ENCODE peak calls at places on chromosomes 3 and 15, in eight cellular contexts. J, D, Y, O, T, V, U and W are unnamed samples.

GRCh38 chr3:15159501-15160136 is 46.4 kb upstream of the CAPN7 start:
- DNase-seq in U (peak; percentile 67), T (no peak), V (no peak), Y (no peak), J (no peak), O (no peak), D (no peak), W (no peak)

GRCh38 chr3:128969993-128970740 is 23.7 kb downstream of the CFAP92 start:
- DNase-seq in V (no peak), U (peak; percentile 59), J (peak; percentile 50), D (no peak), T (peak; percentile 74), Y (no peak), O (peak; percentile 71), W (peak; percentile 38)

GRCh38 chr15:34999906-35000305 is 11.8 kb upstream of the ZNF770 start:
- DNase-seq in D (no peak), T (no peak), Y (no peak), J (no peak), U (no peak), O (no peak), V (no peak), W (peak; percentile 15)

GRCh38 chr3:184455991-184456390 is 76.1 kb downstream of the CHRD start:
- DNase-seq in J (no peak), D (no peak), Y (no peak), U (no peak), O (no peak), V (no peak), T (no peak), W (no peak)

GRCh38 chr3:40782086-40782721 is 257.4 kb downstream of the ZNF621 start:
- DNase-seq in Y (no peak), J (peak; percentile 9), U (peak; percentile 24), O (no peak), D (no peak), T (no peak), V (no peak), W (no peak)

GRCh38 chr15:70098461-70099166 is 897 bp upstream of the TLE3 start:
- DNase-seq in Y (peak; percentile 55), D (peak; percentile 52), J (peak; percentile 34), T (peak; percentile 66), O (peak; percentile 78), U (no peak), V (peak; percentile 54), W (peak; percentile 20)

GRCh38 chr3:42763023-42763422 is 10.0 kb downstream of the CCDC13 start:
- DNase-seq in T (no peak), Y (no peak), D (no peak), V (no peak), J (no peak), U (peak; percentile 76), O (no peak), W (no peak)

GRCh38 chr3:169246158-169246557 is 417.4 kb downstream of the MECOM start:
- DNase-seq in V (no peak), J (no peak), D (no peak), U (no peak), Y (no peak), T (no peak), O (no peak), W (peak; percentile 2)

GRCh38 chr3:63130625-63131024 is 147.5 kb upstream of the SYNPR start:
- DNase-seq in D (no peak), J (no peak), O (no peak), V (no peak), U (no peak), T (no peak), Y (no peak), W (no peak)

GRCh38 chr3:185070491-185071335 is 82.1 kb downstream of the C3orf70 start:
- DNase-seq in O (no peak), D (no peak), T (peak; percentile 49), Y (no peak), V (peak; percentile 11), U (peak; percentile 53), J (peak; percentile 46), W (peak; percentile 24)

GRCh38 chr3:138009476-138010272 is at the start of gene CLDN18:
- DNase-seq in D (no peak), U (no peak), V (no peak), O (no peak), Y (no peak), J (no peak), T (no peak), W (no peak)

GRCh38 chr3:134659391-134660045 is 8.7 kb upstream of the KY start:
- DNase-seq in Y (no peak), D (no peak), T (no peak), U (no peak), O (no peak), J (no peak), V (no peak), W (no peak)

GRCh38 chr15:25789206-25789605 is 73.9 kb downstream of the ATP10A start:
- DNase-seq in O (no peak), Y (no peak), V (no peak), T (no peak), J (no peak), U (no peak), D (no peak), W (no peak)

GRCh38 chr3:73727117-73727802 is 102.5 kb upstream of the PDZRN3 start:
- DNase-seq in V (no peak), T (peak; percentile 54), J (no peak), Y (peak; percentile 15), O (peak; percentile 50), D (no peak), U (peak; percentile 98), W (peak; percentile 18)

GRCh38 chr3:126364130-126364695 is 7.0 kb upstream of the KLF15 start:
- DNase-seq in O (peak; percentile 28), T (no peak), V (no peak), D (no peak), Y (no peak), U (no peak), J (no peak), W (no peak)

GRCh38 chr3:10248984-10249748 is 907 bp downstream of the TATDN2 start:
- DNase-seq in J (peak; percentile 11), V (peak; percentile 62), O (peak; percentile 64), Y (peak; percentile 31), U (peak; percentile 14), T (peak; percentile 52), D (peak; percentile 19), W (peak; percentile 38)

GRCh38 chr3:183634707-183635106 is 716 bp upstream of the KLHL24 start:
- DNase-seq in D (no peak), U (no peak), V (no peak), T (no peak), Y (no peak), J (no peak), O (peak; percentile 54), W (no peak)

GRCh38 chr3:134366928-134367352 is 7.3 kb downstream of the AMOTL2 start:
- DNase-seq in Y (no peak), V (no peak), T (no peak), U (peak; percentile 17), D (no peak), J (no peak), O (peak; percentile 83), W (no peak)

DNA sequence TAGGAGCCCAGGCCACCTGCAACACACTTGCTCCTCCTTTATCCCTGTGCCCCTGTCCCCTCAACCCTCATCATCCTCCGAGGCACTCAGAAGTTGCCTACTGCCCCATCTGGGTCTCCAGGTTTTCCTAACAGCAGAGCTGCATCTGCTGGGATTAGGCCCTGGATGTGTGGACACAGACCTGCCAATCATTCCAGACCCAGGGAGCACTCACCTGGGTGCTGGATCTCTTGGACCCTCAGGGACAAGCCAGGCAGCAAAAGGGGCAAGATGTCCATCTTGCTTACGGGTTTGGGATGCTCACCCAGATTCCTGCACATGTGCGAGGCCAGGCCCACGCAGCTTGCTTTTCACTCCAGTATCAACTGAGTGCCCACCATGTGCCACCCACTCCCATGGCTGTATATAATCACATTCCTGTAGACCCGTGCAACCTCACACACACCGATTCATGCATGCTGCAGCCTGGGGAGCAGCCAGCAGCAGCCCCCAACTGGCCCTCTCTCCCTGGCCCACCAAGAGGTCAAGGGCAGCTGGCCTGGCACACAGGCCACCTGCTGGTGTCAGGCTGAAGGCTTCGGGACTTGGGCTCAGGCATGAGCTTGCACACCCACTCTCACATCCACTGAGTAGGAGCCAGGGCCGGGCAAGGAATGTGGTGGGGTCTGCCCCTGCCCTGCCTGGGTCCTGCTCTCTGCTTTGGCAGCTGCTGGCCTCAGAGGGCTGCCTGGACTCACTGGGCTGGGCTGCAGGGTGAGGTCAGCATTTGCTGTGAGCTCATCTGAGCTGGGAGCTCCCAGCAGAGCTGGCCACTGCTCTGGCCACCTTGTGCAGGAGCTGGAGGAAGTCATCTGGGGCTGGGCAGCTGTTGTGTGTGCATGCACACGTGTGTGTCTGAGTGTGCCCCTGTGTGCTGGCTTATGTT is 14.9 kb downstream of the PRKCD start:
- DNase-seq in U (peak; percentile 36), J (no peak), V (no peak), O (no peak), T (no peak), D (no peak), Y (peak; percentile 59), W (no peak)
- TF ChIP-seq CTCF in U (no peak), J (no peak), V (no peak), O (no peak), T (no peak), D (no peak), Y (no peak), W (no peak)

GRCh38 chr15:67744331-67745058 is 80.8 kb upstream of the SKOR1 start:
- DNase-seq in D (no peak), T (no peak), Y (no peak), O (no peak), V (no peak), J (no peak), U (no peak), W (no peak)
- H3K4me3 ChIP-seq in D (no peak overlapping the region), T (no peak overlapping the region), Y (no peak overlapping the region), O (no peak overlapping the region), V (no peak overlapping the region), J (no peak overlapping the region), U (no peak overlapping the region), W (no peak overlapping the region)

GRCh38 chr15:29140475-29141172 is 129.0 kb downstream of the NSMCE3 start:
- DNase-seq in T (no peak), O (peak; percentile 24), V (no peak), Y (no peak), J (no peak), U (no peak), D (no peak), W (no peak)

GRCh38 chr15:29141206-29141907 is 128.3 kb downstream of the NSMCE3 start:
- DNase-seq in Y (no peak), J (no peak), U (no peak), T (no peak), O (peak; percentile 32), V (no peak), D (no peak), W (peak; percentile 35)

GRCh38 chr15:29138260-29138659 is 131.4 kb downstream of the NSMCE3 start:
- DNase-seq in J (no peak), U (no peak), O (no peak), Y (no peak), D (no peak), T (no peak), V (no peak), W (no peak)

GRCh38 chr15:29139072-29139471 is 130.6 kb downstream of the NSMCE3 start:
- DNase-seq in V (no peak), Y (no peak), J (no peak), D (no peak), O (peak; percentile 35), T (no peak), U (no peak), W (no peak)

GRCh38 chr15:29139540-29140459 is 129.8 kb downstream of the NSMCE3 start:
- DNase-seq in J (peak; percentile 67), V (peak; percentile 86), T (peak; percentile 81), O (peak; percentile 52), U (peak; percentile 63), D (no peak), Y (peak; percentile 30), W (peak; percentile 29)
- TF ChIP-seq CTCF in J (peak; percentile 90), V (peak; percentile 84), T (peak; percentile 78), O (peak; percentile 54), U (peak; percentile 93), D (no peak), Y (peak; percentile 40), W (peak; percentile 74)

GRCh38 chr3:177838951-177839350 is 641.7 kb upstream of the TBL1XR1 start:
- DNase-seq in U (no peak), T (no peak), D (no peak), O (no peak), V (no peak), Y (no peak), J (no peak), W (no peak)
- H3K4me3 ChIP-seq in U (no peak overlapping the region), T (no peak overlapping the region), D (no peak overlapping the region), O (no peak overlapping the region), V (no peak overlapping the region), Y (no peak overlapping the region), J (no peak overlapping the region), W (no peak overlapping the region)